ENCODE peak calls at places on chromosomes 12 and 14, in ten cellular contexts. U, J, X, A, Y, F, D, H, C and M are unnamed samples.

GRCh38 chr14:61561657-61562276 is 133.5 kb upstream of the HIF1A start:
- DNase-seq in Y (peak), X (peak), A (peak), F (peak), J (peak), C (peak), H (no peak), D (peak), U (peak), M (peak)

GRCh38 chr12:4775936-4776335 is 55.7 kb downstream of the GALNT8 start:
- DNase-seq in D (no peak), J (no peak), F (no peak), X (no peak), Y (no peak), U (no peak), H (no peak), C (peak), A (no peak), M (no peak)

GRCh38 chr12:131963381-131963780 is 13.6 kb downstream of the EP400 start:
- DNase-seq in U (no peak), F (no peak), D (no peak), J (no peak), X (no peak), H (no peak), C (no peak), Y (no peak), A (no peak), M (no peak)

GRCh38 chr14:105167303-105168092 is 1.1 kb downstream of the JAG2 start:
- DNase-seq in J (no peak), C (no peak), Y (no peak), H (no peak), F (no peak), X (no peak), A (peak), D (no peak), U (no peak), M (no peak)

GRCh38 chr14:104001003-104001402 is 58.7 kb upstream of the RD3L start:
- DNase-seq in A (no peak), H (peak), C (no peak), D (no peak), U (no peak), J (no peak), Y (no peak), X (no peak), F (no peak), M (no peak)

GRCh38 chr12:124519741-124520140 is 47.7 kb downstream of the NCOR2 start:
- DNase-seq in D (no peak), J (no peak), A (no peak), F (no peak), X (no peak), U (no peak), Y (no peak), C (no peak), H (no peak), M (no peak)

GRCh38 chr14:32635103-32635719 is 303.5 kb upstream of the NPAS3 start:
- DNase-seq in X (no peak), Y (no peak), H (no peak), A (no peak), F (no peak), U (no peak), D (no peak), J (peak), C (no peak), M (no peak)

GRCh38 chr14:32564591-32564990 is 235.5 kb downstream of the AKAP6 start:
- DNase-seq in J (peak), X (no peak), D (no peak), A (no peak), F (peak), Y (no peak), C (no peak), U (no peak), H (no peak), M (no peak)

GRCh38 chr14:104035300-104035699 is 50.2 kb upstream of the ASPG start:
- DNase-seq in A (no peak), U (no peak), X (no peak), C (no peak), J (no peak), F (no peak), Y (no peak), H (no peak), D (no peak), M (no peak)

GRCh38 chr12:105157598-105157997 is 50.1 kb downstream of the WASHC4 start:
- DNase-seq in A (no peak), D (no peak), X (no peak), U (no peak), C (no peak), J (no peak), Y (no peak), F (no peak), H (no peak), M (no peak)

GRCh38 chr14:94707494-94707893 is 62.4 kb downstream of the GSC start:
- DNase-seq in J (no peak), D (no peak), U (no peak), Y (no peak), H (no peak), C (no peak), X (no peak), F (no peak), A (no peak), M (no peak)

GRCh38 chr12:103745962-103746361 is 95.1 kb downstream of the NT5DC3 start:
- DNase-seq in J (no peak), C (no peak), Y (no peak), X (no peak), H (no peak), D (no peak), A (no peak), U (no peak), F (no peak), M (no peak)

GRCh38 chr14:102591372-102591943 is 991 bp upstream of the RCOR1 start:
- DNase-seq in F (peak), Y (peak), D (no peak), C (no peak), H (peak), X (peak), U (peak), A (peak), J (peak), M (no peak)

GRCh38 chr12:45914090-45914489 is 76.3 kb downstream of the SCAF11 start:
- DNase-seq in A (no peak), U (no peak), Y (no peak), X (no peak), C (no peak), H (no peak), J (peak), F (no peak), D (no peak), M (peak)

GRCh38 chr12:74021937-74022336 is 515.7 kb upstream of the ATXN7L3B start:
- DNase-seq in F (no peak), C (no peak), U (peak), D (peak), Y (peak), J (peak), H (no peak), X (no peak), A (peak), M (peak)

GRCh38 chr12:76519538-76519937 is 40.0 kb downstream of the OSBPL8 start:
- DNase-seq in Y (no peak), X (no peak), J (no peak), U (no peak), C (no peak), H (no peak), D (peak), A (no peak), F (no peak), M (no peak)

GRCh38 chr14:45251912-45252311 is 1.1 kb downstream of the MIS18BP1 start:
- DNase-seq in J (peak), D (peak), F (no peak), X (no peak), U (no peak), H (no peak), Y (no peak), C (no peak), A (no peak), M (no peak)

GRCh38 chr12:6613776-6614512 is 6.8 kb upstream of the CHD4 start:
- DNase-seq in C (peak), D (peak), A (peak), J (peak), Y (peak), U (peak), F (peak), H (no peak), X (peak), M (peak)

GRCh38 chr14:50047274-50047676 is 69.1 kb downstream of the VCPKMT start:
- DNase-seq in C (no peak), D (no peak), J (no peak), F (no peak), U (no peak), Y (no peak), A (peak), H (no peak), X (no peak), M (no peak)

GRCh38 chr14:100442036-100442435 is 118.9 kb downstream of the SLC25A47 start:
- DNase-seq in D (no peak), A (no peak), H (no peak), Y (no peak), F (no peak), J (no peak), U (no peak), C (peak), X (no peak), M (no peak)

GRCh38 chr14:31978423-31978822 is 98.7 kb upstream of the ARHGAP5 start:
- DNase-seq in F (no peak), H (no peak), X (no peak), D (no peak), C (no peak), J (no peak), Y (no peak), U (no peak), A (no peak), M (no peak)

GRCh38 chr12:6186114-6186827 is 13.9 kb upstream of the CD9 start:
- DNase-seq in Y (no peak), J (no peak), D (no peak), U (no peak), F (no peak), A (no peak), H (no peak), C (no peak), X (no peak), M (no peak)

GRCh38 chr14:87461704-87462103 is 531.3 kb downstream of the GALC start:
- DNase-seq in J (no peak), A (no peak), Y (no peak), D (no peak), X (no peak), U (no peak), C (no peak), F (no peak), H (no peak), M (no peak)

GRCh38 chr12:59486827-59487226 is 109.0 kb upstream of the SLC16A7 start:
- DNase-seq in A (no peak), U (no peak), H (no peak), D (no peak), C (no peak), Y (no peak), X (no peak), F (no peak), J (no peak), M (peak)

GRCh38 chr12:70317781-70318180 is 48.3 kb upstream of the KCNMB4 start:
- DNase-seq in F (no peak), Y (no peak), J (no peak), H (no peak), A (no peak), X (no peak), D (peak), U (no peak), C (no peak), M (no peak)

GRCh38 chr14:73833024-73833423 is 18.6 kb upstream of the PTGR2 start:
- DNase-seq in J (peak), A (no peak), F (no peak), X (no peak), U (no peak), D (no peak), Y (no peak), C (no peak), H (no peak), M (no peak)

GRCh38 chr12:100716949-100717732 is 77.4 kb upstream of the ANO4 start:
- DNase-seq in U (peak), J (peak), F (no peak), H (no peak), X (no peak), D (no peak), Y (no peak), C (no peak), A (no peak), M (peak)

GRCh38 chr12:11653215-11653753 is 3.8 kb downstream of the ETV6 start:
- DNase-seq in J (peak), H (no peak), C (no peak), A (no peak), Y (no peak), D (no peak), X (no peak), U (peak), F (no peak), M (no peak)

GRCh38 chr14:104872469-104873341 is 7.6 kb downstream of the CEP170B start:
- DNase-seq in D (no peak), J (peak), H (no peak), U (peak), C (no peak), X (no peak), F (no peak), A (peak), Y (peak), M (no peak)

GRCh38 chr12:41605528-41606295 is 417.6 kb downstream of the PDZRN4 start:
- DNase-seq in C (no peak), J (peak), Y (no peak), U (no peak), D (no peak), H (no peak), X (no peak), F (no peak), A (no peak), M (no peak)

GRCh38 chr12:112524676-112525425 is 106.1 kb downstream of the PTPN11 start:
- DNase-seq in J (peak), Y (no peak), U (no peak), X (no peak), A (peak), D (no peak), H (no peak), F (no peak), C (no peak), M (peak)

GRCh38 chr12:110253176-110253575 is 27.9 kb upstream of the ATP2A2 start:
- DNase-seq in J (peak), C (peak), X (no peak), H (no peak), A (peak), D (no peak), Y (peak), U (peak), F (peak), M (no peak)

GRCh38 chr14:40368314-40368713 is 936.1 kb upstream of the FBXO33 start:
- DNase-seq in X (no peak), D (no peak), U (no peak), J (no peak), H (no peak), C (no peak), Y (no peak), A (peak), F (no peak), M (no peak)

GRCh38 chr14:74571901-74572828 is 39.9 kb downstream of the LTBP2 start:
- DNase-seq in U (peak), Y (no peak), F (peak), J (peak), C (no peak), X (peak), H (no peak), D (no peak), A (no peak), M (peak)

GRCh38 chr12:75913502-75914110 is 118.0 kb downstream of the PHLDA1 start:
- DNase-seq in C (no peak), F (no peak), Y (peak), A (peak), X (no peak), D (no peak), J (no peak), U (peak), H (no peak), M (no peak)

GRCh38 chr12:102539651-102540553 is 59.5 kb upstream of the IGF1 start:
- DNase-seq in A (no peak), H (no peak), Y (no peak), D (no peak), F (no peak), X (no peak), U (no peak), J (peak), C (no peak), M (peak)

GRCh38 chr14:75976838-75977237 is 5.0 kb downstream of the TGFB3 start:
- DNase-seq in F (no peak), Y (no peak), U (no peak), C (no peak), J (no peak), X (no peak), A (no peak), D (no peak), H (no peak), M (no peak)
- TF ChIP-seq CTCF in F (no peak), Y (no peak), U (no peak), C (peak), J (no peak), X (no peak), A (no peak), D (no peak), H (no peak), M (no peak)

GRCh38 chr12:47222592-47222959 is 142.8 kb upstream of the AMIGO2 start:
- DNase-seq in C (no peak), Y (no peak), A (no peak), U (no peak), F (no peak), H (no peak), D (no peak), J (no peak), X (no peak), M (no peak)
- H3K27ac ChIP-seq in C (no peak), Y (no peak), A (no peak), U (no peak), F (no peak), H (peak), D (no peak), J (no peak), X (peak), M (peak)

GRCh38 chr14:82112210-82112839 is 578.7 kb upstream of the SEL1L start:
- DNase-seq in J (no peak), C (no peak), H (no peak), U (no peak), F (no peak), X (no peak), D (no peak), Y (no peak), A (no peak), M (no peak)

GRCh38 chr14:82113007-82113406 is 579.4 kb upstream of the SEL1L start:
- DNase-seq in D (no peak), H (no peak), A (no peak), X (no peak), C (no peak), Y (no peak), J (no peak), U (no peak), F (no peak), M (no peak)

DNA sequence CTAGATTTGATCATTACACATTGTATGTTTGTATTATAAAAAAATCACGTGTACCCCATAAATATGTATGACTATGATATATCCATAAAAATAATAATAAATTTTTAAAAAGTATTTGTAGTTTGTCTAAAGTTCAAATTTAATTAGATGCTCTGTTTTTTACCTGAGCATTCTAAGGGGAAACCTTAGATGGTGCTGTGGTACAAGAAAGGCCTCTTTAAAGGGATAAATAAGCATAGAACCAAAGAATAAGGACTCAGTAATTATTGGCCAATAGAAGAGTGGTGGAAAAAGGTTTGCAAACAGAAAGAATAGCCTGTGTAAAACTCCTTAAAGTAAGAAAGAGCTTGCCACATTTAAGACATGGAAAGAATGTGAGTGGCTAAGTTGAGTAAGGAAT is 580.1 kb upstream of the SEL1L start:
- DNase-seq in Y (no peak), J (no peak), C (no peak), X (no peak), H (no peak), U (no peak), F (no peak), D (no peak), A (no peak), M (no peak)
- TF ChIP-seq CTCF in Y (no peak), J (no peak), C (no peak), X (no peak), H (no peak), U (no peak), F (no peak), D (no peak), A (no peak), M (peak)

DNA sequence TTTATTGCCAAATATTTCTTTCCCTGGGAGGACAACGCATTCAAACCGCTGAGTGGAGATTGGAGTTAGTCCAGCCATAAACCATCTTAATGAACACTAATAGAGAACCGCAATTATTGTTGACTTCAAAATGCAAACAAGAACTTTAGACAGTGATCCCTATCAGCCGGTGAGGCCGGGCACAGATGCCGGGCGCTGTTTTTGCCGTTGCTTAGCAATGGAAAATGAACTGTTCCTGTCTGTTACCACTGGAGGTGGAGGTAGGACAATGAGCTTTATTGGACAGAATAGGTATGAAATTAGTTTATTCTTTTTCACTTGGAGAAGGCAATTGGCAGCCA is 216.8 kb downstream of the TTC8 start:
- DNase-seq in C (no peak), F (no peak), Y (no peak), H (no peak), U (no peak), X (peak), J (no peak), D (no peak), A (peak), M (no peak)
- H3K27ac ChIP-seq in C (peak), F (peak), Y (peak), H (no peak), U (peak), X (peak), J (peak), D (no peak), A (peak), M (no peak)

GRCh38 chr14:60195179-60195810 is 30.1 kb upstream of the DHRS7 start:
- DNase-seq in C (no peak), J (no peak), H (no peak), A (no peak), U (no peak), Y (no peak), X (no peak), D (no peak), F (no peak), M (no peak)
- TF ChIP-seq CTCF in C (peak), J (no peak), H (no peak), A (no peak), U (peak), Y (peak), X (no peak), D (no peak), F (no peak), M (peak)

DNA sequence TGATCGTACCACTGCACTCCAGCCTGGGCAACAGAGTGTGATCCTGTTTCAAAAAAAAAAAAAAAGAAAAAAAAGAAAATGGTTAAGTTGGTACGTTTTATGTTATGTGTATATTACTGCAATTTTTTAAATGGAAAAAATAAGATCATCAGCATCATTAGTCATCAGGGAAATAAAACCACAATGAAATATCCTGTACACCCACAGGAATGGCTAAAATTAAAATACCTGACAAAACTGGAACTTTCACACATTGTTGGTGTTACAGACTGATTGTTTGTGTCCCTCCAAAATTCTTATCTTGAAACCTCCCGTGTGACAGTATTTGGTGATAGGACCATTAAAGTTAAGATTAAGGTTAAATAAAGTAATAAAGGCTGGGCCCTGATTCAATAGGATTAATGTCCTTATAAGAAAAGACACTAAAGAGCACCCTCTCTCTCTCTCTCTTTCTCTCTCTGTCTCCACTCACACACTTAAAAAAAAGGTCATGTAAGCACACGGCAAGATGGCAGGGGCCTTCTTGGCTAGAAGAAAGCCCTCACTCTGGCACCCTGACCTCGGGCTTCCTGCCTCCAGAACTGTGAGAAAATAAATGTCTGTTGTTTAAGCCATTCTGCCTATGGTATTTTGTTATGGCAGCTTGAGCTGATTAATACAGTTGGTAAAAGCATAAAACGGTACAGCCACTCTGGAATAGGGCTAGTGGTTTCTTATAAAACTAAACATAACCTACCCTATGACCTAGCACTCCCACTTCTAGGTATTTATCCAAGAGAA is 48.4 kb upstream of the ZFP36L1 start:
- DNase-seq in C (no peak), D (no peak), U (no peak), H (no peak), A (no peak), X (no peak), J (peak), Y (no peak), F (no peak), M (no peak)
- H3K27ac ChIP-seq in C (no peak), D (no peak), U (peak), H (no peak), A (no peak), X (peak), J (no peak), Y (no peak), F (no peak), M (no peak)

GRCh38 chr12:65074932-65075331 is 46.2 kb downstream of the WIF1 start:
- DNase-seq in D (no peak), F (no peak), U (no peak), Y (no peak), J (no peak), A (no peak), X (no peak), H (no peak), C (no peak), M (no peak)
- TF ChIP-seq CTCF in D (no peak), F (no peak), U (no peak), Y (no peak), J (no peak), A (no peak), X (no peak), H (no peak), C (no peak), M (peak)

GRCh38 chr12:26226119-26226518 is 30.7 kb downstream of the SSPN start:
- DNase-seq in U (no peak), F (no peak), A (no peak), Y (no peak), X (no peak), C (no peak), J (no peak), D (no peak), H (no peak), M (no peak)
- H3K27ac ChIP-seq in U (peak), F (no peak), A (no peak), Y (peak), X (peak), C (peak), J (no peak), D (no peak), H (no peak), M (no peak)